ENCODE peak calls at places on chromosome 18, in eight cellular contexts. One of them, this sample, is unnamed.

GRCh38 chr18:68660355-68661183 is 54.3 kb downstream of the TMX3 start:
- DNase-seq in cardiac fibroblast: peak
- DNase-seq in lung: no peak
- DNase-seq in Daoy: no peak
- DNase-seq in lower leg skin: no peak
- DNase-seq in nucleus accumbens: no peak
- DNase-seq in transverse colon: no peak
- DNase-seq in iris pigment epithelial cell: peak
- DNase-seq in this sample: no peak

GRCh38 chr18:9387891-9388290 is 53.3 kb downstream of the TWSG1 start:
- DNase-seq in cardiac fibroblast: no peak
- DNase-seq in lung: no peak
- DNase-seq in Daoy: no peak
- DNase-seq in lower leg skin: no peak
- DNase-seq in nucleus accumbens: no peak
- DNase-seq in transverse colon: no peak
- DNase-seq in iris pigment epithelial cell: no peak
- DNase-seq in this sample: no peak

GRCh38 chr18:43303376-43303775 is 26.1 kb upstream of the SYT4 start:
- DNase-seq in cardiac fibroblast: no peak
- DNase-seq in lung: no peak
- DNase-seq in Daoy: no peak
- DNase-seq in lower leg skin: no peak
- DNase-seq in nucleus accumbens: no peak
- DNase-seq in transverse colon: no peak
- DNase-seq in iris pigment epithelial cell: peak
- DNase-seq in this sample: no peak

GRCh38 chr18:22005191-22005824 is 164.1 kb upstream of the GATA6 start:
- DNase-seq in cardiac fibroblast: no peak
- DNase-seq in lung: no peak
- DNase-seq in Daoy: no peak
- DNase-seq in lower leg skin: no peak
- DNase-seq in nucleus accumbens: no peak
- DNase-seq in transverse colon: no peak
- DNase-seq in iris pigment epithelial cell: peak
- DNase-seq in this sample: no peak

GRCh38 chr18:37270046-37270665 is 295.4 kb downstream of the CELF4 start:
- DNase-seq in cardiac fibroblast: peak
- DNase-seq in lung: peak
- DNase-seq in Daoy: peak
- DNase-seq in lower leg skin: no peak
- DNase-seq in nucleus accumbens: no peak
- DNase-seq in transverse colon: no peak
- DNase-seq in iris pigment epithelial cell: peak
- DNase-seq in this sample: peak

GRCh38 chr18:8730080-8730827 is 24.9 kb downstream of the MTCL1 start:
- DNase-seq in cardiac fibroblast: peak
- DNase-seq in lung: peak
- DNase-seq in Daoy: peak
- DNase-seq in lower leg skin: peak
- DNase-seq in nucleus accumbens: no peak
- DNase-seq in transverse colon: peak
- DNase-seq in iris pigment epithelial cell: peak
- DNase-seq in this sample: peak

GRCh38 chr18:55251186-55251995 is 292.1 kb upstream of the CCDC68 start:
- DNase-seq in cardiac fibroblast: peak
- DNase-seq in lung: no peak
- DNase-seq in Daoy: no peak
- DNase-seq in lower leg skin: no peak
- DNase-seq in nucleus accumbens: no peak
- DNase-seq in transverse colon: no peak
- DNase-seq in iris pigment epithelial cell: peak
- DNase-seq in this sample: peak

GRCh38 chr18:46378126-46378863 is 274.1 kb downstream of the HAUS1 start:
- DNase-seq in cardiac fibroblast: no peak
- DNase-seq in lung: no peak
- DNase-seq in Daoy: no peak
- DNase-seq in lower leg skin: no peak
- DNase-seq in nucleus accumbens: no peak
- DNase-seq in transverse colon: no peak
- DNase-seq in iris pigment epithelial cell: no peak
- DNase-seq in this sample: no peak

GRCh38 chr18:25231327-25231691 is 120.7 kb downstream of the ZNF521 start:
- DNase-seq in cardiac fibroblast: no peak
- DNase-seq in lung: no peak
- DNase-seq in Daoy: no peak
- DNase-seq in lower leg skin: no peak
- DNase-seq in nucleus accumbens: no peak
- DNase-seq in transverse colon: no peak
- DNase-seq in iris pigment epithelial cell: no peak
- DNase-seq in this sample: no peak

GRCh38 chr18:7170292-7170691 is 52.7 kb upstream of the LAMA1 start:
- DNase-seq in cardiac fibroblast: no peak
- DNase-seq in lung: no peak
- DNase-seq in Daoy: no peak
- DNase-seq in lower leg skin: no peak
- DNase-seq in nucleus accumbens: no peak
- DNase-seq in transverse colon: no peak
- DNase-seq in iris pigment epithelial cell: peak
- DNase-seq in this sample: no peak

GRCh38 chr18:79753391-79753851 is 44.3 kb upstream of the KCNG2 start:
- DNase-seq in cardiac fibroblast: no peak
- DNase-seq in lung: no peak
- DNase-seq in Daoy: no peak
- DNase-seq in lower leg skin: no peak
- DNase-seq in nucleus accumbens: no peak
- DNase-seq in transverse colon: no peak
- DNase-seq in iris pigment epithelial cell: no peak
- DNase-seq in this sample: no peak

GRCh38 chr18:73421010-73421409 is 553.2 kb upstream of the NETO1 start:
- DNase-seq in cardiac fibroblast: no peak
- DNase-seq in lung: no peak
- DNase-seq in Daoy: no peak
- DNase-seq in lower leg skin: no peak
- DNase-seq in nucleus accumbens: no peak
- DNase-seq in transverse colon: no peak
- DNase-seq in iris pigment epithelial cell: no peak
- DNase-seq in this sample: no peak

GRCh38 chr18:58843662-58844035 is 21.0 kb upstream of the ZNF532 start:
- DNase-seq in cardiac fibroblast: no peak
- DNase-seq in lung: no peak
- DNase-seq in Daoy: no peak
- DNase-seq in lower leg skin: no peak
- DNase-seq in nucleus accumbens: no peak
- DNase-seq in transverse colon: no peak
- DNase-seq in iris pigment epithelial cell: no peak
- DNase-seq in this sample: no peak

GRCh38 chr18:26004827-26005226 is 85.6 kb downstream of the SS18 start:
- DNase-seq in cardiac fibroblast: no peak
- DNase-seq in lung: no peak
- DNase-seq in Daoy: no peak
- DNase-seq in lower leg skin: no peak
- DNase-seq in nucleus accumbens: no peak
- DNase-seq in transverse colon: no peak
- DNase-seq in iris pigment epithelial cell: no peak
- DNase-seq in this sample: no peak

GRCh38 chr18:57575542-57575941 is 11.0 kb downstream of the FECH start:
- DNase-seq in cardiac fibroblast: no peak
- DNase-seq in lung: no peak
- DNase-seq in Daoy: no peak
- DNase-seq in lower leg skin: no peak
- DNase-seq in nucleus accumbens: no peak
- DNase-seq in transverse colon: no peak
- DNase-seq in iris pigment epithelial cell: no peak
- DNase-seq in this sample: no peak

GRCh38 chr18:71665131-71665530 is 879.0 kb downstream of the CBLN2 start:
- DNase-seq in cardiac fibroblast: no peak
- DNase-seq in lung: no peak
- DNase-seq in Daoy: no peak
- DNase-seq in lower leg skin: no peak
- DNase-seq in nucleus accumbens: no peak
- DNase-seq in transverse colon: no peak
- DNase-seq in iris pigment epithelial cell: peak
- DNase-seq in this sample: no peak

GRCh38 chr18:59041296-59041695 is 98.4 kb upstream of the SEC11C start:
- DNase-seq in cardiac fibroblast: no peak
- DNase-seq in lung: no peak
- DNase-seq in Daoy: no peak
- DNase-seq in lower leg skin: no peak
- DNase-seq in nucleus accumbens: no peak
- DNase-seq in transverse colon: no peak
- DNase-seq in iris pigment epithelial cell: no peak
- DNase-seq in this sample: no peak

This sample was measured in colonic mucosa.